ENCODE peak calls at places on chromosomes 1 and 21, in four cellular contexts. One of them, this sample, is unnamed.

GRCh38 chr1:108066808-108067207 is 101.8 kb upstream of the VAV3 start:
- DNase-seq in glutamatergic neuron: no peak
- DNase-seq in fibroblast of mammary gland: no peak
- DNase-seq in psoas muscle: no peak
- DNase-seq in this sample: no peak

GRCh38 chr1:44084998-44085675 is 33.5 kb upstream of the KLF17 start:
- DNase-seq in glutamatergic neuron: no peak
- DNase-seq in psoas muscle: no peak
- DNase-seq in fibroblast of mammary gland: peak
- DNase-seq in this sample: peak

GRCh38 chr1:59596432-59596831 is 218.3 kb upstream of the HOOK1 start:
- DNase-seq in fibroblast of mammary gland: peak
- DNase-seq in glutamatergic neuron: no peak
- DNase-seq in psoas muscle: no peak
- DNase-seq in this sample: peak

GRCh38 chr1:244839656-244840055 is 4.2 kb downstream of the COX20 start:
- DNase-seq in psoas muscle: no peak
- DNase-seq in fibroblast of mammary gland: peak
- DNase-seq in glutamatergic neuron: no peak
- DNase-seq in this sample: no peak

GRCh38 chr1:12604114-12604874 is 13.7 kb downstream of the DHRS3 start:
- DNase-seq in psoas muscle: no peak
- DNase-seq in glutamatergic neuron: no peak
- DNase-seq in fibroblast of mammary gland: peak
- DNase-seq in this sample: peak

GRCh38 chr1:77704736-77705135 is 22.3 kb upstream of the ZZZ3 start:
- DNase-seq in glutamatergic neuron: no peak
- DNase-seq in psoas muscle: no peak
- DNase-seq in fibroblast of mammary gland: no peak
- DNase-seq in this sample: no peak

GRCh38 chr1:175906370-175906769 is 163.0 kb upstream of the TNR start:
- DNase-seq in psoas muscle: no peak
- DNase-seq in fibroblast of mammary gland: no peak
- DNase-seq in glutamatergic neuron: no peak
- DNase-seq in this sample: no peak

GRCh38 chr1:222048030-222048632 is 306.2 kb upstream of the DUSP10 start:
- DNase-seq in fibroblast of mammary gland: peak
- DNase-seq in glutamatergic neuron: no peak
- DNase-seq in psoas muscle: no peak
- DNase-seq in this sample: no peak

GRCh38 chr21:45002381-45003204 is 62.8 kb downstream of the SLX9 start:
- DNase-seq in psoas muscle: peak
- DNase-seq in fibroblast of mammary gland: no peak
- DNase-seq in glutamatergic neuron: peak
- DNase-seq in this sample: no peak

GRCh38 chr21:29213513-29214385 is 83.3 kb downstream of the MAP3K7CL start:
- DNase-seq in psoas muscle: no peak
- DNase-seq in glutamatergic neuron: no peak
- DNase-seq in fibroblast of mammary gland: no peak
- DNase-seq in this sample: no peak

GRCh38 chr1:56472860-56473259 is 106.5 kb downstream of the PLPP3 start:
- DNase-seq in glutamatergic neuron: no peak
- DNase-seq in psoas muscle: no peak
- DNase-seq in fibroblast of mammary gland: no peak
- DNase-seq in this sample: no peak

GRCh38 chr1:56478734-56479133 is 100.6 kb downstream of the PLPP3 start:
- DNase-seq in glutamatergic neuron: no peak
- DNase-seq in psoas muscle: no peak
- DNase-seq in fibroblast of mammary gland: no peak
- DNase-seq in this sample: no peak

GRCh38 chr1:56469640-56470371 is 109.6 kb downstream of the PLPP3 start:
- DNase-seq in psoas muscle: no peak
- DNase-seq in fibroblast of mammary gland: peak
- DNase-seq in glutamatergic neuron: no peak
- DNase-seq in this sample: no peak

GRCh38 chr1:56477164-56478111 is 101.9 kb downstream of the PLPP3 start:
- DNase-seq in psoas muscle: peak
- DNase-seq in glutamatergic neuron: peak
- DNase-seq in fibroblast of mammary gland: peak
- DNase-seq in this sample: no peak

DNA sequence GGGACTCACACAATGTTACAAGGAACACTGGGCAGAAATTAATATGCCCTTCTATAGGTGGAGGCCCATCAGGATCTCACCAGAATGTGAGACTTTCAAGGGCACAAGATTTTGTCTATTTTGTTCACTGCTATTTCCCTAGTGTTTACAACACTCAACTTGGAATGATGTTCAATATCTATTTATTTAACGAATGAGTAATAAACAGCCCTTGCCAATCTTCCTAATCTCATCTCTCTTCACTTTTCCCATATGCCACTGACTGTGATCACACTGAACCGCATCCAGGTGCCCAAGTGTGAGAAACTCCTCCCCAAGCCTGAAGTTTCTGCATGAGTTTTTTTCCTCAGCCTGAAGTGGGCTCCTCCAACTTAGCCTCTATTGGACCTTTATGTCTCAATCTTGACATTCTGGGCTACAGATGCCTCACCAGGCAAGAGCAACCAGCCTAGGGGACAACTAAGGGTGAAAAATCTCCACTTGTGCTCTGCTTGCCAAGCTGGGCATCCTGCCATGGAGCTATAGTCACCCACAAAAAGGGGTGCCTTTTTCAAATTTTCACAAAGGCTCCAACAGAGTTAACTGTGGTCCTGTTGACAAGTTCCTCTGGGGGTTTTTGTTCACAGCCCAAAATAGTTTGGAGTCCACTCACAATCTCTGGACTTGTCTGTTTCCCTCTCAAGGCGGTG is 105.6 kb downstream of the PLPP3 start:
- DNase-seq in fibroblast of mammary gland: peak
- DNase-seq in psoas muscle: no peak
- DNase-seq in glutamatergic neuron: no peak
- DNase-seq in this sample: no peak
- TF ChIP-seq CTCF in fibroblast of mammary gland: no peak
- TF ChIP-seq CTCF in psoas muscle: no peak
- TF ChIP-seq CTCF in glutamatergic neuron: no peak
- TF ChIP-seq CTCF in this sample: no peak

GRCh38 chr21:42125571-42126544 is 54.7 kb downstream of the UMODL1 start:
- DNase-seq in fibroblast of mammary gland: peak
- DNase-seq in glutamatergic neuron: no peak
- DNase-seq in psoas muscle: no peak
- DNase-seq in this sample: no peak
- TF ChIP-seq CTCF in fibroblast of mammary gland: peak
- TF ChIP-seq CTCF in glutamatergic neuron: no peak
- TF ChIP-seq CTCF in psoas muscle: no peak
- TF ChIP-seq CTCF in this sample: no peak

DNA sequence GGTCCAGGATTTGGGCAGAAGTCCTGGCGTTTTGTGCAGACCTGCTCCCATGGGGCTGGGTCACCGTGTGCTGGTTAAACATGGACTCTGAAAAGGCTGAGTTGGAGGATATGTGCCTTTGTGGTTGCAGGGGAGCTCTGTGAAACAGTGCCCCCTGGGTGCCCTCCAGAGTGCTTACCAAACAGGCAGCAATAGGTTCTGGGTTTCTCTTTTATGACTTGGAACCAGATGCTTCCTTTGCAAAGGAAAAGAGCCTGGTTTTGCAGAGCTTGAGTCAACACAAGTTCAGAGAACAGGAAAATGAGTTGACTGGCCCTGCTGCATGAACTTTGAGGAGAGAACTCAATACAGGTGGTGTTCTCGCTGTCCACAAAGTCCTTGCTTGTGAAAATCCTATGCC is 288.9 kb downstream of the TM2D1 start:
- DNase-seq in glutamatergic neuron: no peak
- DNase-seq in psoas muscle: no peak
- DNase-seq in fibroblast of mammary gland: no peak
- DNase-seq in this sample: no peak
- TF ChIP-seq CTCF in glutamatergic neuron: no peak
- TF ChIP-seq CTCF in psoas muscle: peak
- TF ChIP-seq CTCF in fibroblast of mammary gland: no peak
- TF ChIP-seq CTCF in this sample: no peak

GRCh38 chr1:212269306-212269705 is 15.9 kb upstream of the PPP2R5A start:
- DNase-seq in psoas muscle: no peak
- DNase-seq in fibroblast of mammary gland: no peak
- DNase-seq in glutamatergic neuron: no peak
- DNase-seq in this sample: no peak
- TF ChIP-seq CTCF in psoas muscle: no peak
- TF ChIP-seq CTCF in fibroblast of mammary gland: no peak
- TF ChIP-seq CTCF in glutamatergic neuron: no peak
- TF ChIP-seq CTCF in this sample: no peak

GRCh38 chr1:203835476-203835875 is 25.9 kb upstream of the SNRPE start:
- DNase-seq in fibroblast of mammary gland: no peak
- DNase-seq in glutamatergic neuron: no peak
- DNase-seq in psoas muscle: no peak
- DNase-seq in this sample: no peak
- TF ChIP-seq CTCF in fibroblast of mammary gland: no peak
- TF ChIP-seq CTCF in glutamatergic neuron: no peak
- TF ChIP-seq CTCF in psoas muscle: no peak
- TF ChIP-seq CTCF in this sample: no peak

GRCh38 chr1:209529233-209529632 is 54.3 kb upstream of the CAMK1G start:
- DNase-seq in glutamatergic neuron: no peak
- DNase-seq in psoas muscle: no peak
- DNase-seq in fibroblast of mammary gland: no peak
- DNase-seq in this sample: no peak

GRCh38 chr1:209530990-209531389 is 52.5 kb upstream of the CAMK1G start:
- DNase-seq in fibroblast of mammary gland: peak
- DNase-seq in psoas muscle: no peak
- DNase-seq in glutamatergic neuron: no peak
- DNase-seq in this sample: no peak

GRCh38 chr1:209537336-209538114 is 46.0 kb upstream of the CAMK1G start:
- DNase-seq in psoas muscle: no peak
- DNase-seq in glutamatergic neuron: no peak
- DNase-seq in fibroblast of mammary gland: no peak
- DNase-seq in this sample: no peak

GRCh38 chr1:209536843-209537242 is 46.7 kb upstream of the CAMK1G start:
- DNase-seq in glutamatergic neuron: no peak
- DNase-seq in psoas muscle: no peak
- DNase-seq in fibroblast of mammary gland: no peak
- DNase-seq in this sample: no peak

DNA sequence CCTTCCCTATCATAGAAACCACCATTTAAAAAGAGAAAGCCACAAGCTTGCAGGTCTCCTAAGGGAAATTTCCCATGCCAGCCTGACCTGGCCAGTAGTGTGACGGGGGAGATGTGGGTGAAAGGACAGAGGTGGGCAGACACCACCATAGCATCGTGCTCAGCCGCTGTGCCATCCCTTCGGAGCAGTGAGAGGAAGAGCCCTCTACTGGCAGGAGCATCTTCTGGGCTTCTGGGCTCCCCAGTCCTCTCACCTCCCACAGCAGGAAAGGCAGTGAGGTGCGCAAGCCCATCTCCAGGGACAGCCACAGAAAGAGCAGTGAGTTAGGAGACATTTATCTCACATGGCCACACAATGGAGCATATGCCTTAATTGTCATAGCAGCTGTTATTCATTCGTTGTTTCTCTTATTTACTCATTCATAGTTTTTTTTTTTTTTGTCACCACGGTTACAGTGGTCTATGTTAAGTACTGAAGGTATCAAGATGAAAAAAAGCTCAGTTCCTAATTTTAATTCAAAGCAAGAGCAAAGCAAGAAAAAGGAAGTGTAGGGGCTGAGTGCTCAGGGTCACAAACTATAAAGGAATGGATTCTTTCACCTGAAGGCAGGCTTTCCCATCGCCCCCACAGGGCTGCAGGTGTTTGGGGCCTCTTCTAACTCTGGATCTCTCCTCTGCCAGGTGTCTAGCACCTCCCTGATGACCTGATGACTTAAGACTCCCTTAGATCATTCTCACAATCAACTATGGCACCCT is 48.8 kb upstream of the CAMK1G start:
- DNase-seq in psoas muscle: no peak
- DNase-seq in glutamatergic neuron: no peak
- DNase-seq in fibroblast of mammary gland: no peak
- DNase-seq in this sample: no peak
- TF ChIP-seq CTCF in psoas muscle: no peak
- TF ChIP-seq CTCF in glutamatergic neuron: no peak
- TF ChIP-seq CTCF in fibroblast of mammary gland: no peak
- TF ChIP-seq CTCF in this sample: no peak

GRCh38 chr1:239952348-239953307 is 139.1 kb upstream of the FMN2 start:
- DNase-seq in fibroblast of mammary gland: peak
- DNase-seq in psoas muscle: no peak
- DNase-seq in glutamatergic neuron: peak
- DNase-seq in this sample: no peak
- TF ChIP-seq CTCF in fibroblast of mammary gland: peak
- TF ChIP-seq CTCF in psoas muscle: peak
- TF ChIP-seq CTCF in glutamatergic neuron: peak
- TF ChIP-seq CTCF in this sample: peak

GRCh38 chr1:196450143-196450911 is 157.9 kb downstream of the KCNT2 start:
- DNase-seq in fibroblast of mammary gland: no peak
- DNase-seq in glutamatergic neuron: no peak
- DNase-seq in psoas muscle: no peak
- DNase-seq in this sample: no peak
- TF ChIP-seq CTCF in fibroblast of mammary gland: no peak
- TF ChIP-seq CTCF in glutamatergic neuron: no peak
- TF ChIP-seq CTCF in psoas muscle: no peak
- TF ChIP-seq CTCF in this sample: no peak